ENCODE peak calls at places on chromosome 13, in seven cellular contexts. One of them, this sample, is unnamed.

GRCh38 chr13:66886248-66886647 is 343.9 kb downstream of the PCDH9 start:
- DNase-seq in brain microvascular endothelial cell: no peak
- DNase-seq in body of pancreas: no peak
- DNase-seq in GM23338: peak; percentile 3
- DNase-seq in right lobe of liver: no peak
- DNase-seq in fibroblast of lung: peak; percentile 4
- DNase-seq in breast epithelium: no peak
- DNase-seq in this sample: no peak

GRCh38 chr13:100789481-100789880 is 114.9 kb upstream of the TMTC4 start:
- DNase-seq in brain microvascular endothelial cell: peak; percentile 6
- DNase-seq in body of pancreas: peak; percentile 17
- DNase-seq in GM23338: no peak
- DNase-seq in right lobe of liver: no peak
- DNase-seq in fibroblast of lung: peak; percentile 54
- DNase-seq in breast epithelium: no peak
- DNase-seq in this sample: no peak

GRCh38 chr13:61417171-61417570 is 1.5 kb upstream of the PCDH20 start:
- DNase-seq in brain microvascular endothelial cell: no peak
- DNase-seq in body of pancreas: no peak
- DNase-seq in GM23338: no peak
- DNase-seq in right lobe of liver: no peak
- DNase-seq in fibroblast of lung: no peak
- DNase-seq in breast epithelium: no peak
- DNase-seq in this sample: no peak

GRCh38 chr13:111167290-111167689 is 52.2 kb downstream of the ARHGEF7 start:
- DNase-seq in brain microvascular endothelial cell: no peak
- DNase-seq in body of pancreas: no peak
- DNase-seq in GM23338: no peak
- DNase-seq in right lobe of liver: no peak
- DNase-seq in fibroblast of lung: no peak
- DNase-seq in breast epithelium: no peak
- DNase-seq in this sample: no peak

GRCh38 chr13:73544175-73544574 is 485.4 kb downstream of the KLF5 start:
- DNase-seq in brain microvascular endothelial cell: no peak
- DNase-seq in body of pancreas: no peak
- DNase-seq in GM23338: no peak
- DNase-seq in right lobe of liver: no peak
- DNase-seq in fibroblast of lung: no peak
- DNase-seq in breast epithelium: no peak
- DNase-seq in this sample: no peak

GRCh38 chr13:114339779-114340534 is 25.7 kb downstream of the CHAMP1 start:
- DNase-seq in brain microvascular endothelial cell: no peak
- DNase-seq in body of pancreas: peak; percentile 66
- DNase-seq in GM23338: peak; percentile 47
- DNase-seq in right lobe of liver: no peak
- DNase-seq in fibroblast of lung: peak; percentile 26
- DNase-seq in breast epithelium: no peak
- DNase-seq in this sample: no peak

GRCh38 chr13:111480503-111480902 is 160.1 kb downstream of the TEX29 start:
- DNase-seq in brain microvascular endothelial cell: no peak
- DNase-seq in body of pancreas: no peak
- DNase-seq in GM23338: no peak
- DNase-seq in right lobe of liver: no peak
- DNase-seq in fibroblast of lung: no peak
- DNase-seq in breast epithelium: no peak
- DNase-seq in this sample: no peak

GRCh38 chr13:79490326-79490725 is 9.4 kb downstream of the NDFIP2 start:
- DNase-seq in brain microvascular endothelial cell: no peak
- DNase-seq in body of pancreas: no peak
- DNase-seq in GM23338: no peak
- DNase-seq in right lobe of liver: no peak
- DNase-seq in fibroblast of lung: no peak
- DNase-seq in breast epithelium: no peak
- DNase-seq in this sample: no peak

GRCh38 chr13:111253334-111253872 is 67.0 kb upstream of the TEX29 start:
- DNase-seq in brain microvascular endothelial cell: no peak
- DNase-seq in body of pancreas: no peak
- DNase-seq in GM23338: no peak
- DNase-seq in right lobe of liver: no peak
- DNase-seq in fibroblast of lung: no peak
- DNase-seq in breast epithelium: no peak
- DNase-seq in this sample: no peak

GRCh38 chr13:107296804-107297203 is 728.9 kb upstream of the ARGLU1 start:
- DNase-seq in brain microvascular endothelial cell: no peak
- DNase-seq in body of pancreas: no peak
- DNase-seq in GM23338: no peak
- DNase-seq in right lobe of liver: no peak
- DNase-seq in fibroblast of lung: peak; percentile 60
- DNase-seq in breast epithelium: no peak
- DNase-seq in this sample: no peak

GRCh38 chr13:98761126-98761978 is 8.9 kb upstream of the SLC15A1 start:
- DNase-seq in brain microvascular endothelial cell: peak; percentile 54
- DNase-seq in body of pancreas: peak; percentile 30
- DNase-seq in GM23338: no peak
- DNase-seq in right lobe of liver: no peak
- DNase-seq in fibroblast of lung: peak; percentile 39
- DNase-seq in breast epithelium: no peak
- DNase-seq in this sample: no peak

GRCh38 chr13:43572601-43573360 is 214.0 kb downstream of the ENOX1 start:
- DNase-seq in brain microvascular endothelial cell: peak; percentile 21
- DNase-seq in body of pancreas: no peak
- DNase-seq in GM23338: no peak
- DNase-seq in right lobe of liver: no peak
- DNase-seq in fibroblast of lung: peak; percentile 56
- DNase-seq in breast epithelium: no peak
- DNase-seq in this sample: no peak

GRCh38 chr13:106521101-106521799 is 14.2 kb downstream of the EFNB2 start:
- DNase-seq in brain microvascular endothelial cell: no peak
- DNase-seq in body of pancreas: no peak
- DNase-seq in GM23338: peak; percentile 43
- DNase-seq in right lobe of liver: no peak
- DNase-seq in fibroblast of lung: no peak
- DNase-seq in breast epithelium: no peak
- DNase-seq in this sample: no peak

GRCh38 chr13:113552079-113552478 is 32.5 kb upstream of the TFDP1 start:
- DNase-seq in brain microvascular endothelial cell: no peak
- DNase-seq in body of pancreas: no peak
- DNase-seq in GM23338: no peak
- DNase-seq in right lobe of liver: no peak
- DNase-seq in fibroblast of lung: no peak
- DNase-seq in breast epithelium: peak; percentile 22
- DNase-seq in this sample: no peak

GRCh38 chr13:46633416-46633815 is 80.4 kb downstream of the LRCH1 start:
- DNase-seq in brain microvascular endothelial cell: peak; percentile 66
- DNase-seq in body of pancreas: no peak
- DNase-seq in GM23338: no peak
- DNase-seq in right lobe of liver: no peak
- DNase-seq in fibroblast of lung: peak; percentile 91
- DNase-seq in breast epithelium: no peak
- DNase-seq in this sample: no peak

GRCh38 chr13:113647351-113648217 is 10.4 kb downstream of the ATP4B start:
- DNase-seq in brain microvascular endothelial cell: no peak
- DNase-seq in body of pancreas: peak; percentile 98
- DNase-seq in GM23338: no peak
- DNase-seq in right lobe of liver: peak; percentile 94
- DNase-seq in fibroblast of lung: peak; percentile 54
- DNase-seq in breast epithelium: peak; percentile 96
- DNase-seq in this sample: peak; percentile 69

GRCh38 chr13:102948006-102948405 is 102.2 kb downstream of the ERCC5 start:
- DNase-seq in brain microvascular endothelial cell: no peak
- DNase-seq in body of pancreas: peak; percentile 6
- DNase-seq in GM23338: no peak
- DNase-seq in right lobe of liver: no peak
- DNase-seq in fibroblast of lung: peak; percentile 5
- DNase-seq in breast epithelium: no peak
- DNase-seq in this sample: no peak

DNA sequence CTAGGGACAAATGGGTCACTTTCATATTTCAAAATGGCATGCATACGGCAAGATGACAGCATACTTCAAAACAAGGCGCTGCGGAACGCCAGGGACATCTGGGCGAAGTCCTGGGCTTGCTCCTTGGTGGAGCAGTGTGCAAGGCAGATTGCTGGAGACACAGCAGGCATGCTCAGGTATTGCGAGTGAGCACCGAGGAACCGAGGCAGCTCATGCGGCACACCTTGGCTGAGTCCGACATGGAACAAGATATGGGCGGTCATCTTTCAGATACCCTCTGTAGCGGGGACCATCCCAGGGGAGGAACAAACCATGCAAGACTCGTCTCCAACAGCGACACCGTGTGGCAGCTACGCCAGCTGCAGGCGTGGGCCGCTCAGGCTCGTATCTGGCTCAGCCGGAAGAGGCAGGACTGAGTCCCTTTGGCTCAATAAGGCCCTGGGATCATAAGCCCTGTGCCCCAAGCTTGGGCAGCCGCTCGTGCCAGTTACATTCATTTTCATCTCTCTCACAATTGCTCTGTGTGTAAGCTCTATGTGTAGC is 112.4 kb downstream of the NUFIP1 start:
- DNase-seq in brain microvascular endothelial cell: no peak
- DNase-seq in body of pancreas: no peak
- DNase-seq in GM23338: peak; percentile 88
- DNase-seq in right lobe of liver: no peak
- DNase-seq in fibroblast of lung: no peak
- DNase-seq in breast epithelium: no peak
- DNase-seq in this sample: no peak
- TF ChIP-seq CTCF in brain microvascular endothelial cell: peak; percentile 68
- TF ChIP-seq CTCF in body of pancreas: peak; percentile 11
- TF ChIP-seq CTCF in GM23338: peak; percentile 98
- TF ChIP-seq CTCF in right lobe of liver: peak; percentile 8
- TF ChIP-seq CTCF in fibroblast of lung: peak; percentile 11
- TF ChIP-seq CTCF in breast epithelium: no peak
- TF ChIP-seq CTCF in this sample: no peak

DNA sequence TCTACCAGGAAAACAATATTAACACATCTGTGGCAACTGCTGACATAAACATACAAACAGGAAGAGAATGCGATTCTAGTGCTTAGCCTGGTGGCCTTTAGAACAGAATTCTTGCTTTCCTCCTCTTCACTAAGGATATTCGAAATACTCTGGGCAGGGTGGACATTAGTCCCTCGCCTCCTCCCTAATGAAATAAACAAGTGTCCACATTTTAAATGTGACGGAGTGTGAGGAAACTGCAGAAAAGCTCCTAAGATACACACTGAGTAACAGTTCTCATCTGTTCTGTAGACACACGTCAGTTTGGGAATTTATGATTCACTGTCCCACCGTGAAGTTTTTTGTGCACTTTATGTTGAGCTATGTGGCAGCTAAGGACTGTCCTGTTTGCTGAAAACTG is 639 bp downstream of the STARD13 start:
- DNase-seq in brain microvascular endothelial cell: peak; percentile 27
- DNase-seq in body of pancreas: no peak
- DNase-seq in GM23338: no peak
- DNase-seq in right lobe of liver: no peak
- DNase-seq in fibroblast of lung: peak; percentile 50
- DNase-seq in breast epithelium: no peak
- DNase-seq in this sample: no peak
- H3K4me3 ChIP-seq in brain microvascular endothelial cell: peak overlapping the region; percentile 77
- H3K4me3 ChIP-seq in body of pancreas: peak overlapping the region; percentile 8
- H3K4me3 ChIP-seq in GM23338: peak overlapping the region; percentile 44
- H3K4me3 ChIP-seq in right lobe of liver: peak overlapping the region; percentile 65
- H3K4me3 ChIP-seq in fibroblast of lung: peak overlapping the region; percentile 84
- H3K4me3 ChIP-seq in breast epithelium: peak overlapping the region; percentile 69
- H3K4me3 ChIP-seq in this sample: peak overlapping the region; percentile 62

GRCh38 chr13:50615234-50615633 is 228.3 kb downstream of the DLEU7 start:
- DNase-seq in brain microvascular endothelial cell: no peak
- DNase-seq in body of pancreas: no peak
- DNase-seq in GM23338: no peak
- DNase-seq in right lobe of liver: no peak
- DNase-seq in fibroblast of lung: no peak
- DNase-seq in breast epithelium: no peak
- DNase-seq in this sample: no peak
- H3K36me3 ChIP-seq in brain microvascular endothelial cell: no peaks in the 10 kb centered on the region
- H3K36me3 ChIP-seq in body of pancreas: no peaks in the 10 kb centered on the region
- H3K36me3 ChIP-seq in GM23338: no peaks in the 10 kb centered on the region
- H3K36me3 ChIP-seq in right lobe of liver: no peaks in the 10 kb centered on the region
- H3K36me3 ChIP-seq in fibroblast of lung: no peaks in the 10 kb centered on the region
- H3K36me3 ChIP-seq in breast epithelium: no peaks in the 10 kb centered on the region
- H3K36me3 ChIP-seq in this sample: no peaks in the 10 kb centered on the region

DNA sequence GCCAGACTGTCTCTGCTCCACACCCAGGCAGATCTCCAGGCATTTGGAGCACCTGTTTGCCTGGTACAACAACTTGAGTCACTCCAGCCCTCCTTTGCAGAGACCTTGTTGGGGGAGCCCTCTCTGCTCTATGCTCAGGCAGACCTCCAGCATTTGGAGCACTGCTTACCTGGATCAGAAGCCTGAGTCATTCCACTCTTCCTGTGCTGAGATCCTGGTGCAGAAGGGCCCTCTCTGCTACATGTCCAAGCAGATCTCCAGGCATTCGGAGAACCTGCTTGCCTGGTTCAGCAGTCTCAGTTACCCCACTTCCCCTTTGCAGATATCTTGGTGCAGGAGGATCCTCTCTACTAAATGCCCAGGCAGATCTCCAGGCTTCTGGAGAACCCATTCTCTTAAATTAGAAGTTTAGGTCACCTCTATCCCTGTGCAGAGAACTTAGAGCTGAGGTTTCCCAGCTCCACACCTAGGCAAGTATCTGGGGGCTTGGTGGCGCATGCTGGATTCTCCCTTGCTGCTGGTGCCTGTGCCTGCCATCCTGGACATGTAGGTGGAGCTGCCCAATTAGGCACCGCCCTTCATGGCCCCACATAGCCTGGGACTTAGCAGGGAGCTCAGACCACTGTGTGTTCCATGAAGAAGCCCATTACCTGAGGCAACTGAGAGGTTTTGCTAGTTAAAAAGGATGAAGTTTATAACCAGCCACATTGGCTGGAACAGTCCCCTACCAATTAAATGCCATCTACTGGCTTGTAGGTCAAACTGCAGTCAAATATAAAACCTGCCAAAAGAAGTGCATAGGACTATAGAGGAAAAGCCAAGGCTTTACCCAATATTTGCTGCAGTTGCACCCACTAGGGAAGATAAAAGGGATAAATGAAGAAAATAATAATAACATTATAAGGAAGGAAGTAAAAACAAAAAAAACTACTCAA is 97.6 kb upstream of the SLITRK6 start:
- DNase-seq in brain microvascular endothelial cell: no peak
- DNase-seq in body of pancreas: no peak
- DNase-seq in GM23338: peak; percentile 41
- DNase-seq in right lobe of liver: no peak
- DNase-seq in fibroblast of lung: no peak
- DNase-seq in breast epithelium: no peak
- DNase-seq in this sample: no peak
- TF ChIP-seq CTCF in brain microvascular endothelial cell: peak; percentile 33
- TF ChIP-seq CTCF in body of pancreas: no peak
- TF ChIP-seq CTCF in GM23338: peak; percentile 45
- TF ChIP-seq CTCF in right lobe of liver: peak; percentile 29
- TF ChIP-seq CTCF in fibroblast of lung: no peak
- TF ChIP-seq CTCF in breast epithelium: no peak
- TF ChIP-seq CTCF in this sample: no peak

GRCh38 chr13:77274126-77274525 is 52.8 kb downstream of the MYCBP2 start:
- DNase-seq in brain microvascular endothelial cell: no peak
- DNase-seq in body of pancreas: no peak
- DNase-seq in GM23338: no peak
- DNase-seq in right lobe of liver: no peak
- DNase-seq in fibroblast of lung: no peak
- DNase-seq in breast epithelium: no peak
- DNase-seq in this sample: no peak
- H3K4me3 ChIP-seq in brain microvascular endothelial cell: no peak overlapping the region
- H3K4me3 ChIP-seq in body of pancreas: no peak overlapping the region
- H3K4me3 ChIP-seq in GM23338: no peak overlapping the region
- H3K4me3 ChIP-seq in right lobe of liver: no peak overlapping the region
- H3K4me3 ChIP-seq in fibroblast of lung: no peak overlapping the region
- H3K4me3 ChIP-seq in breast epithelium: no peak overlapping the region
- H3K4me3 ChIP-seq in this sample: no peak overlapping the region

This sample was measured in uterus.